ENCODE peak calls at places on chromosomes 12 and 14, in four cellular contexts. One of them, this sample, is unnamed.

GRCh38 chr12:124687695-124688301 is 120.4 kb upstream of the NCOR2 start:
- DNase-seq in left ventricle myocardium superior: peak
- DNase-seq in IMR-90: no peak
- DNase-seq in sigmoid colon: no peak
- DNase-seq in this sample: no peak

GRCh38 chr12:96375173-96375572 is 25.1 kb downstream of the CDK17 start:
- DNase-seq in left ventricle myocardium superior: no peak
- DNase-seq in IMR-90: no peak
- DNase-seq in sigmoid colon: no peak
- DNase-seq in this sample: no peak

GRCh38 chr12:12585115-12585862 is 22.6 kb upstream of the DUSP16 start:
- DNase-seq in left ventricle myocardium superior: no peak
- DNase-seq in IMR-90: no peak
- DNase-seq in sigmoid colon: no peak
- DNase-seq in this sample: no peak

GRCh38 chr14:104390221-104390931 is 189.2 kb upstream of the C14orf180 start:
- DNase-seq in left ventricle myocardium superior: no peak
- DNase-seq in IMR-90: no peak
- DNase-seq in sigmoid colon: peak
- DNase-seq in this sample: no peak

GRCh38 chr12:71214511-71215285 is 56.9 kb upstream of the TSPAN8 start:
- DNase-seq in left ventricle myocardium superior: no peak
- DNase-seq in IMR-90: no peak
- DNase-seq in sigmoid colon: no peak
- DNase-seq in this sample: no peak

GRCh38 chr14:89000007-89000942 is 175.8 kb downstream of the TTC8 start:
- DNase-seq in left ventricle myocardium superior: peak
- DNase-seq in IMR-90: peak
- DNase-seq in sigmoid colon: no peak
- DNase-seq in this sample: peak

GRCh38 chr14:69528930-69529329 is 44.4 kb downstream of the PLEKHD1 start:
- DNase-seq in left ventricle myocardium superior: no peak
- DNase-seq in IMR-90: no peak
- DNase-seq in sigmoid colon: no peak
- DNase-seq in this sample: no peak

GRCh38 chr12:82479511-82479910 is 121.2 kb downstream of the METTL25 start:
- DNase-seq in left ventricle myocardium superior: no peak
- DNase-seq in IMR-90: peak
- DNase-seq in sigmoid colon: no peak
- DNase-seq in this sample: no peak

GRCh38 chr12:93943766-93944165 is 204.6 kb upstream of the PLXNC1 start:
- DNase-seq in left ventricle myocardium superior: no peak
- DNase-seq in IMR-90: peak
- DNase-seq in sigmoid colon: no peak
- DNase-seq in this sample: peak

GRCh38 chr12:66159088-66159487 is 10.7 kb downstream of the TMBIM4 start:
- DNase-seq in left ventricle myocardium superior: no peak
- DNase-seq in IMR-90: no peak
- DNase-seq in sigmoid colon: no peak
- DNase-seq in this sample: no peak

GRCh38 chr12:1716911-1717310 is 26.0 kb downstream of the ADIPOR2 start:
- DNase-seq in left ventricle myocardium superior: no peak
- DNase-seq in IMR-90: peak
- DNase-seq in sigmoid colon: no peak
- DNase-seq in this sample: peak

GRCh38 chr12:53145383-53145782 is 35.1 kb upstream of the ZNF740 start:
- DNase-seq in left ventricle myocardium superior: no peak
- DNase-seq in IMR-90: peak
- DNase-seq in sigmoid colon: no peak
- DNase-seq in this sample: peak

GRCh38 chr12:74530676-74531075 is 7.0 kb upstream of the ATXN7L3B start:
- DNase-seq in left ventricle myocardium superior: no peak
- DNase-seq in IMR-90: no peak
- DNase-seq in sigmoid colon: no peak
- DNase-seq in this sample: no peak

GRCh38 chr14:68817513-68818212 is 24.8 kb upstream of the ZFP36L1 start:
- DNase-seq in left ventricle myocardium superior: no peak
- DNase-seq in IMR-90: no peak
- DNase-seq in sigmoid colon: no peak
- DNase-seq in this sample: no peak

GRCh38 chr12:117664169-117664568 is 302.7 kb upstream of the NOS1 start:
- DNase-seq in left ventricle myocardium superior: no peak
- DNase-seq in IMR-90: no peak
- DNase-seq in sigmoid colon: no peak
- DNase-seq in this sample: no peak

GRCh38 chr12:468671-469389 is 9.1 kb downstream of the B4GALNT3 start:
- DNase-seq in left ventricle myocardium superior: no peak
- DNase-seq in IMR-90: peak
- DNase-seq in sigmoid colon: no peak
- DNase-seq in this sample: peak

GRCh38 chr14:85686908-85687307 is 157.0 kb downstream of the FLRT2 start:
- DNase-seq in left ventricle myocardium superior: no peak
- DNase-seq in IMR-90: no peak
- DNase-seq in sigmoid colon: no peak
- DNase-seq in this sample: no peak

GRCh38 chr12:1932264-1932777 is 13.9 kb upstream of the CACNA2D4 start:
- DNase-seq in left ventricle myocardium superior: peak
- DNase-seq in IMR-90: no peak
- DNase-seq in sigmoid colon: peak
- DNase-seq in this sample: no peak

GRCh38 chr12:12081836-12082497 is 11.2 kb downstream of the BCL2L14 start:
- DNase-seq in left ventricle myocardium superior: no peak
- DNase-seq in IMR-90: peak
- DNase-seq in sigmoid colon: no peak
- DNase-seq in this sample: peak

GRCh38 chr14:89936654-89937185 is 17.8 kb downstream of the EFCAB11 start:
- DNase-seq in left ventricle myocardium superior: no peak
- DNase-seq in IMR-90: no peak
- DNase-seq in sigmoid colon: no peak
- DNase-seq in this sample: peak

GRCh38 chr12:131783915-131784541 is 44.2 kb upstream of the MMP17 start:
- DNase-seq in left ventricle myocardium superior: no peak
- DNase-seq in IMR-90: peak
- DNase-seq in sigmoid colon: peak
- DNase-seq in this sample: peak

GRCh38 chr12:69840727-69841126 is 15.7 kb downstream of the MYRFL start:
- DNase-seq in left ventricle myocardium superior: no peak
- DNase-seq in IMR-90: no peak
- DNase-seq in sigmoid colon: no peak
- DNase-seq in this sample: no peak